ENCODE peak calls at places on chromosomes 16 and 17, in seven cellular contexts. F is activated T-cell treated with anti-CD3 and anti-CD28 coated beads, Interleukin-2, amount 50 U/mL, for 72 hours; Q is mucosa of gallbladder; V is endothelial cell; Z is choroid plexus epithelial cell; O is GM04504; P is A549. J is an unnamed sample.

GRCh38 chr16:53131363-53132071 is 76.7 kb downstream of the CHD9 start:
- DNase-seq in F (peak; percentile 69), Q (peak; percentile 31), V (peak; percentile 52), Z (peak; percentile 40), O (peak; percentile 38), P (peak; percentile 55), J (peak; percentile 55)

GRCh38 chr16:12516621-12517309 is 286.9 kb downstream of the CPPED1 start:
- DNase-seq in F (no peak), Q (no peak), V (no peak), Z (no peak), O (no peak), P (no peak), J (no peak)

GRCh38 chr17:50258647-50259483 is 15.4 kb upstream of the TMEM92 start:
- DNase-seq in F (no peak), Q (no peak), V (no peak), Z (peak; percentile 28), O (peak; percentile 64), P (no peak), J (no peak)

GRCh38 chr16:27238016-27238587 is 30.5 kb downstream of the NSMCE1 start:
- DNase-seq in F (peak; percentile 67), Q (peak; percentile 73), V (no peak), Z (no peak), O (no peak), P (no peak), J (no peak)

GRCh38 chr16:51982715-51983680 is 563.9 kb downstream of the TOX3 start:
- DNase-seq in F (peak; percentile 10), Q (peak; percentile 63), V (peak; percentile 56), Z (peak; percentile 86), O (peak; percentile 39), P (peak; percentile 25), J (peak; percentile 53)

GRCh38 chr17:9647014-9647413 is 1.7 kb downstream of the USP43 start:
- DNase-seq in F (no peak), Q (no peak), V (no peak), Z (peak; percentile 38), O (no peak), P (no peak), J (no peak)

GRCh38 chr17:46865100-46865499 is 13.7 kb downstream of the WNT9B start:
- DNase-seq in F (no peak), Q (no peak), V (no peak), Z (peak; percentile 48), O (no peak), P (no peak), J (no peak)

GRCh38 chr16:68934402-68934801 is 91.1 kb downstream of the TANGO6 start:
- DNase-seq in F (no peak), Q (no peak), V (no peak), Z (no peak), O (no peak), P (no peak), J (no peak)

GRCh38 chr17:77693776-77694175 is 264.7 kb upstream of the TNRC6C start:
- DNase-seq in F (no peak), Q (no peak), V (no peak), Z (no peak), O (no peak), P (no peak), J (no peak)

GRCh38 chr17:49580981-49581644 is 5.4 kb downstream of the NXPH3 start:
- DNase-seq in F (no peak), Q (no peak), V (no peak), Z (no peak), O (no peak), P (no peak), J (no peak)

GRCh38 chr17:77129568-77130301 is 11.0 kb upstream of the SEC14L1 start:
- DNase-seq in F (no peak), Q (no peak), V (no peak), Z (no peak), O (no peak), P (no peak), J (no peak)